ENCODE peak calls at places on chromosomes 12 and 14, in nine cellular contexts. D is CD8-positive, alpha-beta T cell; F is hepatocyte; X is fibroblast of mammary gland; U is neural progenitor cell; H is AG10803; M is upper lobe of right lung; C is BJ; A is GM13977. Q is an unnamed sample.

GRCh38 chr12:66587912-66588311 is 91.0 kb downstream of the GRIP1 start:
- DNase-seq in D (no peak), F (no peak), X (peak; percentile 19), U (no peak), H (no peak), M (no peak), C (no peak), A (no peak), Q (no peak)

GRCh38 chr14:89900822-89901221 is 53.7 kb downstream of the EFCAB11 start:
- DNase-seq in D (no peak), F (no peak), X (no peak), U (no peak), H (no peak), M (no peak), C (no peak), A (no peak), Q (no peak)

GRCh38 chr12:12870454-12870853 is 20.9 kb upstream of the GPRC5A start:
- DNase-seq in D (no peak), F (peak; percentile 62), X (peak; percentile 97), U (no peak), H (peak; percentile 98), M (no peak), C (peak; percentile 100), A (no peak), Q (no peak)

GRCh38 chr12:69447892-69448291 is 22.3 kb upstream of the FRS2 start:
- DNase-seq in D (no peak), F (no peak), X (no peak), U (no peak), H (no peak), M (no peak), C (no peak), A (no peak), Q (no peak)

GRCh38 chr12:97404549-97404948 is 58.1 kb upstream of the RMST start:
- DNase-seq in D (no peak), F (peak; percentile 69), X (peak; percentile 25), U (peak; percentile 78), H (peak; percentile 6), M (no peak), C (no peak), A (peak; percentile 49), Q (peak; percentile 57)

GRCh38 chr12:105554223-105554678 is 223.8 kb downstream of the C12orf75 start:
- DNase-seq in D (no peak), F (no peak), X (no peak), U (peak; percentile 70), H (no peak), M (no peak), C (no peak), A (no peak), Q (no peak)

GRCh38 chr14:53260286-53260685 is 107.2 kb upstream of the DDHD1 start:
- DNase-seq in D (no peak), F (no peak), X (no peak), U (no peak), H (no peak), M (no peak), C (no peak), A (no peak), Q (no peak)

GRCh38 chr12:59500915-59501314 is 94.9 kb upstream of the SLC16A7 start:
- DNase-seq in D (no peak), F (no peak), X (no peak), U (no peak), H (no peak), M (no peak), C (no peak), A (no peak), Q (no peak)

GRCh38 chr14:97459180-97459579 is 662.0 kb downstream of the VRK1 start:
- DNase-seq in D (no peak), F (no peak), X (no peak), U (no peak), H (no peak), M (no peak), C (no peak), A (no peak), Q (no peak)

GRCh38 chr12:104458645-104459555 is 2.2 kb downstream of the CHST11 start:
- DNase-seq in D (no peak), F (peak; percentile 14), X (peak; percentile 34), U (peak; percentile 28), H (peak; percentile 40), M (peak; percentile 74), C (no peak), A (peak; percentile 30), Q (peak; percentile 25)

GRCh38 chr14:61609143-61609851 is 86.0 kb upstream of the HIF1A start:
- DNase-seq in D (no peak), F (no peak), X (peak; percentile 75), U (peak; percentile 79), H (peak; percentile 83), M (no peak), C (no peak), A (no peak), Q (no peak)

GRCh38 chr12:23564454-23564853 is 385.0 kb downstream of the SOX5 start:
- DNase-seq in D (no peak), F (no peak), X (no peak), U (no peak), H (no peak), M (no peak), C (no peak), A (no peak), Q (no peak)

GRCh38 chr12:87253157-87253556 is 776.0 kb downstream of the C12orf50 start:
- DNase-seq in D (no peak), F (peak; percentile 12), X (peak; percentile 11), U (no peak), H (no peak), M (no peak), C (no peak), A (no peak), Q (no peak)

GRCh38 chr12:89470741-89471504 is 53.7 kb downstream of the GALNT4 start:
- DNase-seq in D (no peak), F (peak; percentile 67), X (peak; percentile 73), U (peak; percentile 61), H (peak; percentile 54), M (no peak), C (no peak), A (peak; percentile 32), Q (no peak)

GRCh38 chr12:52473738-52474137 is at the start of gene KRT6C:
- DNase-seq in D (no peak), F (peak; percentile 32), X (no peak), U (no peak), H (no peak), M (no peak), C (no peak), A (no peak), Q (no peak)

GRCh38 chr12:78719721-78720120 is 144.9 kb upstream of the SYT1 start:
- DNase-seq in D (no peak), F (no peak), X (no peak), U (no peak), H (no peak), M (no peak), C (no peak), A (no peak), Q (no peak)

GRCh38 chr12:124853781-124854636 is 9.7 kb downstream of the SCARB1 start:
- DNase-seq in D (no peak), F (no peak), X (peak; percentile 50), U (no peak), H (no peak), M (no peak), C (no peak), A (no peak), Q (no peak)

GRCh38 chr12:16153273-16153672 is 124.2 kb downstream of the SLC15A5 start:
- DNase-seq in D (no peak), F (no peak), X (no peak), U (no peak), H (no peak), M (no peak), C (no peak), A (no peak), Q (no peak)

GRCh38 chr14:46259536-46259935 is 392.0 kb downstream of the RPL10L start:
- DNase-seq in D (no peak), F (no peak), X (no peak), U (peak; percentile 39), H (no peak), M (no peak), C (no peak), A (no peak), Q (peak; percentile 35)
- TF ChIP-seq CTCF in D (no peak), F (no peak), X (no peak), U (peak; percentile 30), H (no peak), M (no peak), C (no peak), A (no peak), Q (peak; percentile 11)

GRCh38 chr12:20142956-20143355 is 225.4 kb upstream of the PDE3A start:
- DNase-seq in D (no peak), F (peak; percentile 17), X (no peak), U (no peak), H (no peak), M (no peak), C (no peak), A (peak; percentile 9), Q (no peak)
- TF ChIP-seq CTCF in D (no peak), F (peak; percentile 27), X (peak; percentile 2), U (peak; percentile 35), H (no peak), M (no peak), C (no peak), A (peak; percentile 9), Q (no peak)

GRCh38 chr14:96362965-96363750 is at the start of the genes ATG2B and GSKIP:
- DNase-seq in D (peak; percentile 96), F (peak; percentile 97), X (peak; percentile 83), U (peak; percentile 99), H (peak; percentile 85), M (peak; percentile 97), C (peak; percentile 37), A (peak; percentile 95), Q (peak; percentile 97)
- TF ChIP-seq CTCF in D (no peak), F (no peak), X (no peak), U (no peak), H (no peak), M (no peak), C (no peak), A (no peak), Q (no peak)

GRCh38 chr14:101230161-101230850 is 326.8 kb upstream of the RTL1 start:
- DNase-seq in D (no peak), F (no peak), X (peak; percentile 27), U (no peak), H (no peak), M (no peak), C (no peak), A (no peak), Q (no peak)

GRCh38 chr14:101233016-101233355 is 328.3 kb upstream of the DIO3 start:
- DNase-seq in D (no peak), F (no peak), X (no peak), U (no peak), H (no peak), M (no peak), C (no peak), A (no peak), Q (peak; percentile 35)

GRCh38 chr14:101232340-101233015 is 328.8 kb upstream of the DIO3 start:
- DNase-seq in D (no peak), F (no peak), X (no peak), U (no peak), H (no peak), M (no peak), C (no peak), A (no peak), Q (no peak)

GRCh38 chr14:101230851-101231550 is 327.5 kb upstream of the RTL1 start:
- DNase-seq in D (no peak), F (no peak), X (no peak), U (no peak), H (no peak), M (no peak), C (no peak), A (no peak), Q (no peak)

DNA sequence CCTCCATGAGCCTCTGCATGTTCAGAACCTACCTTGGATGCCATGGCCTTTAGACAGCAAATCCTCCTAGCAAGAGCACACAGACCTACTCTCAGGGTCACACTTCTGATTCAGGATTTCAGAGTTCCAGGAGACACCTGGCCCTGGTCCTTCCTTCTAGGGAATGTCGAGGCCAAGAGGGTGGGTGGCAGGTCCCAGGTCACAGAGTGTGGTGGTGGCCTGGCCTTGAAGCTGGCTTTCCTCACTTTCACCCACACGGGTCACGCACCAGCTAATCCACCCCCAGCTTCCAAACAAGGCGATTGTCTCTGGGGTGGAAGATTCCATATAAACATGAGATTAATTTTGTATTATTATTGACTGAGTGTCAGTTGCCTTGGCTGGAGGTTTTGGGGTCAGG is 328.3 kb upstream of the RTL1 start:
- DNase-seq in D (no peak), F (no peak), X (no peak), U (no peak), H (no peak), M (no peak), C (no peak), A (no peak), Q (no peak)
- TF ChIP-seq CTCF in D (no peak), F (no peak), X (no peak), U (no peak), H (no peak), M (no peak), C (no peak), A (no peak), Q (no peak)